ENCODE peak calls at places on chromosomes 2 and 18, in eight cellular contexts. T is breast epithelium; K is left ventricle myocardium inferior; I is uterus; W is left lung; D is naive thymus-derived CD4-positive, alpha-beta T cell; S is DND-41; X is MM.1S. C is an unnamed sample. For H3K36me3, the result is how much of the 10 kb centered on the place peaks cover.

GRCh38 chr18:36314754-36315153 is 17.2 kb downstream of the FHOD3 start:
- DNase-seq in T (no peak), K (no peak), I (no peak), W (no peak), D (no peak), S (no peak), X (no peak), C (no peak)

GRCh38 chr18:22175326-22175725 is 5.9 kb downstream of the GATA6 start:
- DNase-seq in T (no peak), K (no peak), I (no peak), W (no peak), D (no peak), S (no peak), X (no peak), C (no peak)

GRCh38 chr18:68397241-68398035 is 317.5 kb downstream of the TMX3 start:
- DNase-seq in T (no peak), K (no peak), I (no peak), W (no peak), D (no peak), S (no peak), X (no peak), C (no peak)

GRCh38 chr2:119177171-119177837 is 18.8 kb upstream of the C1QL2 start:
- DNase-seq in T (no peak), K (no peak), I (no peak), W (no peak), D (no peak), S (no peak), X (no peak), C (no peak)

GRCh38 chr2:52918551-52918950 is 849.1 kb upstream of the CHAC2 start:
- DNase-seq in T (no peak), K (no peak), I (no peak), W (no peak), D (no peak), S (no peak), X (no peak), C (no peak)

GRCh38 chr2:46978696-46979095 is 63.1 kb upstream of the MCFD2 start:
- DNase-seq in T (no peak), K (no peak), I (no peak), W (no peak), D (peak), S (no peak), X (no peak), C (peak)

GRCh38 chr2:218022131-218022850 is 19.5 kb upstream of the TNS1 start:
- DNase-seq in T (no peak), K (peak), I (peak), W (no peak), D (no peak), S (no peak), X (no peak), C (no peak)

GRCh38 chr2:5748941-5749731 is 57.0 kb downstream of the SOX11 start:
- DNase-seq in T (peak), K (peak), I (no peak), W (no peak), D (no peak), S (no peak), X (no peak), C (no peak)

GRCh38 chr18:46345181-46345465 is 240.9 kb downstream of the HAUS1 start:
- DNase-seq in T (no peak), K (no peak), I (no peak), W (no peak), D (no peak), S (no peak), X (no peak), C (no peak)

GRCh38 chr2:174605687-174606086 is 8.1 kb upstream of the WIPF1 start:
- DNase-seq in T (no peak), K (no peak), I (no peak), W (no peak), D (no peak), S (no peak), X (peak), C (no peak)

GRCh38 chr2:119753930-119754321 is 5.8 kb upstream of the PTPN4 start:
- DNase-seq in T (no peak), K (no peak), I (no peak), W (no peak), D (no peak), S (no peak), X (no peak), C (no peak)

GRCh38 chr18:76530846-76531245 is 35.8 kb upstream of the ZNF516 start:
- DNase-seq in T (no peak), K (no peak), I (no peak), W (no peak), D (no peak), S (no peak), X (no peak), C (no peak)

GRCh38 chr2:166494140-166494544 is at the start of gene SCN7A:
- DNase-seq in T (peak), K (peak), I (peak), W (peak), D (no peak), S (no peak), X (no peak), C (no peak)

GRCh38 chr18:6557052-6557451 is 142.3 kb upstream of the L3MBTL4 start:
- DNase-seq in T (no peak), K (no peak), I (no peak), W (no peak), D (no peak), S (no peak), X (no peak), C (no peak)

GRCh38 chr2:152894051-152894450 is 175.6 kb downstream of the ARL6IP6 start:
- DNase-seq in T (no peak), K (no peak), I (no peak), W (no peak), D (no peak), S (no peak), X (no peak), C (no peak)

GRCh38 chr18:3704556-3705162 is 254.7 kb downstream of the TGIF1 start:
- DNase-seq in T (no peak), K (no peak), I (no peak), W (no peak), D (no peak), S (no peak), X (no peak), C (no peak)

GRCh38 chr2:70676301-70677035 is 91.5 kb downstream of the ADD2 start:
- DNase-seq in T (no peak), K (no peak), I (no peak), W (no peak), D (no peak), S (no peak), X (no peak), C (no peak)

GRCh38 chr2:150472122-150472899 is 15.2 kb downstream of the RND3 start:
- DNase-seq in T (no peak), K (peak), I (no peak), W (no peak), D (no peak), S (peak), X (no peak), C (no peak)

GRCh38 chr2:19146867-19147266 is 211.6 kb downstream of the OSR1 start:
- DNase-seq in T (no peak), K (no peak), I (no peak), W (no peak), D (no peak), S (no peak), X (no peak), C (no peak)

GRCh38 chr2:12824304-12824761 is 107.6 kb downstream of the TRIB2 start:
- DNase-seq in T (no peak), K (peak), I (peak), W (no peak), D (no peak), S (no peak), X (no peak), C (no peak)

GRCh38 chr2:7749895-7750559 is 832.8 kb downstream of the RNF144A start:
- DNase-seq in T (no peak), K (no peak), I (no peak), W (no peak), D (no peak), S (no peak), X (no peak), C (no peak)

GRCh38 chr18:69400253-69400975 is at the start of gene DOK6:
- DNase-seq in T (no peak), K (peak), I (peak), W (peak), D (no peak), S (no peak), X (no peak), C (no peak)

GRCh38 chr2:229270551-229271410 is at the start of gene PID1:
- DNase-seq in T (no peak), K (peak), I (peak), W (peak), D (no peak), S (no peak), X (peak), C (no peak)

GRCh38 chr2:48170281-48170680 is 264.0 kb upstream of the FBXO11 start:
- DNase-seq in T (no peak), K (no peak), I (no peak), W (no peak), D (no peak), S (no peak), X (no peak), C (no peak)

GRCh38 chr2:99697811-99698568 is 208.2 kb upstream of the REV1 start:
- DNase-seq in T (no peak), K (peak), I (no peak), W (no peak), D (no peak), S (no peak), X (no peak), C (no peak)

GRCh38 chr2:10971855-10972348 is 60.2 kb downstream of the KCNF1 start:
- DNase-seq in T (no peak), K (no peak), I (no peak), W (no peak), D (no peak), S (no peak), X (no peak), C (no peak)

GRCh38 chr2:151410485-151410833 is 757 bp downstream of the RIF1 start:
- DNase-seq in T (no peak), K (peak), I (no peak), W (no peak), D (peak), S (peak), X (peak), C (peak)

GRCh38 chr2:215772634-215773563 is 240.5 kb downstream of the MREG start:
- DNase-seq in T (no peak), K (no peak), I (no peak), W (no peak), D (no peak), S (no peak), X (no peak), C (no peak)

GRCh38 chr2:88865801-88866353 is 174.4 kb downstream of the RPIA start:
- DNase-seq in T (no peak), K (no peak), I (no peak), W (no peak), D (no peak), S (no peak), X (peak), C (peak)

GRCh38 chr2:60794271-60794863 is 38.3 kb downstream of the PAPOLG start:
- DNase-seq in T (no peak), K (no peak), I (no peak), W (no peak), D (peak), S (no peak), X (peak), C (no peak)

GRCh38 chr2:123258864-123259263 is 766.2 kb upstream of the CNTNAP5 start:
- DNase-seq in T (no peak), K (no peak), I (no peak), W (no peak), D (no peak), S (no peak), X (no peak), C (no peak)

GRCh38 chr2:25954199-25954752 is 28.0 kb downstream of the KIF3C start:
- DNase-seq in T (no peak), K (no peak), I (no peak), W (no peak), D (no peak), S (no peak), X (no peak), C (no peak)

GRCh38 chr18:21831413-21831831 is 90.8 kb downstream of the MIB1 start:
- DNase-seq in T (no peak), K (no peak), I (peak), W (no peak), D (no peak), S (no peak), X (no peak), C (no peak)

GRCh38 chr2:197075754-197076337 is 149.3 kb upstream of the PGAP1 start:
- DNase-seq in T (no peak), K (no peak), I (no peak), W (no peak), D (no peak), S (no peak), X (no peak), C (no peak)

GRCh38 chr2:119448427-119449141 is 16.9 kb downstream of the TMEM37 start:
- DNase-seq in T (no peak), K (no peak), I (no peak), W (no peak), D (no peak), S (no peak), X (no peak), C (no peak)

GRCh38 chr2:74205586-74205985 is 7.2 kb downstream of the MTHFD2 start:
- DNase-seq in T (peak), K (no peak), I (no peak), W (no peak), D (no peak), S (no peak), X (peak), C (no peak)

GRCh38 chr2:35033748-35034147 is 1321.8 kb upstream of the CRIM1 start:
- DNase-seq in T (no peak), K (no peak), I (no peak), W (peak), D (no peak), S (no peak), X (no peak), C (no peak)

DNA sequence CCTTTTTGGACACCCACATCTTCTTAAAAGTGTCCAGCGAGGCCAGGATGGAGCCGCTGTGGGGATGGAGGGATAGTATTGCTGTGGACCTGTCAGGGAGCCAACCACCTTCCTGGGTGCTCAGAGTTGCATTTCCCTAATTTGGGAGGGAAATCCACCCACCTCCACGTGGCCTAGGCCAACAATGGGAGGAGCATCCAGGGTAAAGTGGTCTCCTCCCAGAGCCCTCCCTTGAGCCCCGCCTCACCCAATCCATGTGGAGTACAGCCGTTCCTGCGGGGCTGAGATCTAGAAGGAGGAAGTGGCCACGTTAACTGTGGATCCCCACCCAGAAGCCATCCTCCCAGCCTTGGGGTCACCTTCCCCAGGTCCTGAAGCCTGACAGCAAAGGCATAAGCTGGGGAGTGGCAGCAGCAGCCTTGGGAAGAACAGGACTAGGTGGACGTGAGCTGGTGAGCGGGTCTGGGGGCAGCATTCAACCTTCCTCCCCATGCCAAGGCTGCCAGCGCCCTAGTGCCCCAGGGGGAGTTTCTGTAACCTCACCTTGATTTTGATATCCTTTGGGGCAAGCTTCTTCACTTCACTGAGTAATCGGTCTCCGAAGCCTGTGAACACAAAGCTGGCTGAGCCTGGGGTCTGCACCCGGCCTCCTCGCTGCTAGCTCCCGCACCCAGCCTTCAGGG is 6.8 kb downstream of the ACTR1B start:
- DNase-seq in T (no peak), K (no peak), I (no peak), W (no peak), D (no peak), S (no peak), X (no peak), C (no peak)
- H3K36me3 ChIP-seq in T (under half), K (half or more), I (under half), W (under half), D (half or more), S (half or more), X (under half), C (under half)

GRCh38 chr2:207589143-207589542 is 36.1 kb downstream of the METTL21A start:
- DNase-seq in T (no peak), K (no peak), I (no peak), W (no peak), D (no peak), S (no peak), X (no peak), C (no peak)
- H3K36me3 ChIP-seq in T (under half), K (half or more), I (under half), W (under half), D (half or more), S (half or more), X (under half), C (under half)

GRCh38 chr2:200397785-200398184 is 91.3 kb downstream of the SPATS2L start:
- DNase-seq in T (no peak), K (no peak), I (no peak), W (no peak), D (no peak), S (no peak), X (no peak), C (no peak)

GRCh38 chr2:200394045-200394444 is 87.6 kb downstream of the SPATS2L start:
- DNase-seq in T (no peak), K (no peak), I (no peak), W (no peak), D (no peak), S (no peak), X (no peak), C (no peak)

GRCh38 chr2:200396726-200397348 is 90.3 kb downstream of the SPATS2L start:
- DNase-seq in T (no peak), K (no peak), I (no peak), W (no peak), D (no peak), S (no peak), X (no peak), C (no peak)

GRCh38 chr2:200399046-200399445 is 92.6 kb downstream of the SPATS2L start:
- DNase-seq in T (no peak), K (no peak), I (no peak), W (no peak), D (no peak), S (no peak), X (no peak), C (no peak)

DNA sequence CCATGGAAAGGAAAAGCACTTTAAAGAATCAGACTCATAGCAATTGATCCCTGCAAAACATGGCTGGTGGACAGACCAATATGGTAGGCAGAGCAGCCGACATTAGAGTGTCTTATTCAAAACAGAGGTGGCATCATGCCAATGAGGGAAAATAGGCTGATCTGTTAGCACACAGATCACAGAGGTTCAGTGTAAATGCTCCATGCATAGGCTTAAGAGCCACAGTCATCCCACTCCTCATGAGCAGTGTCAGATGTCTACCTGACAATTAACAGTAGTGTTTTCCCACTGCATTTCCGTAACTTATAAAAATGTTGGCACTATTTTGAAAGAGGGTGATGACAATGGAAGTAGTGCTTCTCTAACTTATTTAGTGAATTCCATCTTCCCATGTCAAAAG is 86.7 kb downstream of the SPATS2L start:
- DNase-seq in T (no peak), K (no peak), I (no peak), W (no peak), D (no peak), S (no peak), X (no peak), C (no peak)
- H3K36me3 ChIP-seq in T (under half), K (under half), I (under half), W (under half), D (under half), S (under half), X (under half), C (under half)

GRCh38 chr18:35203001-35203553 is 37.8 kb upstream of the ZNF397 start:
- DNase-seq in T (no peak), K (no peak), I (no peak), W (no peak), D (no peak), S (no peak), X (no peak), C (no peak)
- H3K36me3 ChIP-seq in T (under half), K (under half), I (under half), W (under half), D (under half), S (under half), X (under half), C (under half)

DNA sequence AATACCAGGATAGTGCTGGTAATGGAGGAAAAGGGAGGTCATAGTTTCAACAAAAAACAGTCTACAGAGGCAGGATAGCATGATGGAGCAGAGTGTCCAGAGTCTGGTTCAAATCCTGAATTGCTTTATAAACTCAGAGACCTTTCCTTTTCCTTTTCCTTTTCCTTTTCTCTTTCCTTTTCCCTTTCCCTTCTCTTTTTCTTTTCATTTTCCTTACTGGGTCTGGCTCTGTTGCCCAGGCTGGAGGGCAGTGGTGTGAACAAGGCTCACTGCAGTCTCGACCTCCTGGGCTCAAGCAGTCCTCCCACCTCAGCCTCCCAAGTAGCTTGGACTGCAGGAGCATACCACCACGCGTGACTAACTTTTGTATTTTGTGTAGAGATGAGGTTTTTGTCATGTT is 31.7 kb downstream of the GIGYF2 start:
- DNase-seq in T (no peak), K (no peak), I (no peak), W (no peak), D (no peak), S (no peak), X (no peak), C (no peak)
- H3K36me3 ChIP-seq in T (under half), K (under half), I (under half), W (under half), D (half or more), S (half or more), X (under half), C (under half)

C was measured in GM06990.